ENCODE peak calls at places on chromosomes 16 and 17, in ten cellular contexts. One of them, this sample, is unnamed. For H3K36me3, H3K9me2 and H3K4me1, the result is how much of the 10 kb centered on the place peaks cover.

GRCh38 chr16:31131416-31131815 is 4.1 kb downstream of the PRSS8 start:
- DNase-seq in HCT116: no peak
- DNase-seq in OCI-LY7: no peak
- DNase-seq in hepatocyte: no peak
- DNase-seq in SK-N-SH: no peak
- DNase-seq in MM.1S: no peak
- DNase-seq in PC-3: no peak
- DNase-seq in GM23248: no peak
- DNase-seq in PC-9: no peak
- DNase-seq in Karpas-422: no peak
- DNase-seq in this sample: no peak

GRCh38 chr17:50220811-50221210 is 19.4 kb upstream of the COL1A1 start:
- DNase-seq in HCT116: no peak
- DNase-seq in OCI-LY7: no peak
- DNase-seq in hepatocyte: no peak
- DNase-seq in SK-N-SH: no peak
- DNase-seq in MM.1S: no peak
- DNase-seq in PC-3: no peak
- DNase-seq in GM23248: no peak
- DNase-seq in PC-9: no peak
- DNase-seq in Karpas-422: no peak
- DNase-seq in this sample: no peak

GRCh38 chr17:76584427-76585047 is 1.1 kb downstream of the ST6GALNAC2 start:
- DNase-seq in HCT116: no peak
- DNase-seq in OCI-LY7: no peak
- DNase-seq in hepatocyte: peak
- DNase-seq in SK-N-SH: peak
- DNase-seq in MM.1S: no peak
- DNase-seq in PC-3: no peak
- DNase-seq in GM23248: no peak
- DNase-seq in PC-9: peak
- DNase-seq in Karpas-422: no peak
- DNase-seq in this sample: peak

GRCh38 chr16:86565644-86566511 is 751 bp upstream of the FOXC2 start:
- DNase-seq in HCT116: no peak
- DNase-seq in OCI-LY7: no peak
- DNase-seq in hepatocyte: no peak
- DNase-seq in SK-N-SH: no peak
- DNase-seq in MM.1S: no peak
- DNase-seq in PC-3: no peak
- DNase-seq in GM23248: no peak
- DNase-seq in PC-9: no peak
- DNase-seq in Karpas-422: no peak
- DNase-seq in this sample: peak

GRCh38 chr17:29248845-29249244 is 2.2 kb downstream of the CRYBA1 start:
- DNase-seq in HCT116: no peak
- DNase-seq in OCI-LY7: no peak
- DNase-seq in hepatocyte: no peak
- DNase-seq in SK-N-SH: no peak
- DNase-seq in MM.1S: no peak
- DNase-seq in PC-3: no peak
- DNase-seq in GM23248: no peak
- DNase-seq in PC-9: no peak
- DNase-seq in Karpas-422: no peak
- DNase-seq in this sample: no peak

GRCh38 chr16:84599528-84600202 is 18.2 kb downstream of the COTL1 start:
- DNase-seq in HCT116: no peak
- DNase-seq in OCI-LY7: peak
- DNase-seq in hepatocyte: peak
- DNase-seq in SK-N-SH: peak
- DNase-seq in MM.1S: no peak
- DNase-seq in PC-3: no peak
- DNase-seq in GM23248: peak
- DNase-seq in PC-9: no peak
- DNase-seq in Karpas-422: peak
- DNase-seq in this sample: peak

GRCh38 chr16:21247376-21247775 is 13.9 kb downstream of the ANKS4B start:
- DNase-seq in HCT116: no peak
- DNase-seq in OCI-LY7: no peak
- DNase-seq in hepatocyte: no peak
- DNase-seq in SK-N-SH: no peak
- DNase-seq in MM.1S: no peak
- DNase-seq in PC-3: no peak
- DNase-seq in GM23248: no peak
- DNase-seq in PC-9: no peak
- DNase-seq in Karpas-422: no peak
- DNase-seq in this sample: no peak

GRCh38 chr16:88639231-88640038 is 1.1 kb downstream of the IL17C start:
- DNase-seq in HCT116: no peak
- DNase-seq in OCI-LY7: no peak
- DNase-seq in hepatocyte: peak
- DNase-seq in SK-N-SH: peak
- DNase-seq in MM.1S: no peak
- DNase-seq in PC-3: no peak
- DNase-seq in GM23248: peak
- DNase-seq in PC-9: peak
- DNase-seq in Karpas-422: peak
- DNase-seq in this sample: peak

GRCh38 chr16:31700530-31701388 is 172.8 kb upstream of the ZNF267 start:
- DNase-seq in HCT116: no peak
- DNase-seq in OCI-LY7: peak
- DNase-seq in hepatocyte: peak
- DNase-seq in SK-N-SH: peak
- DNase-seq in MM.1S: peak
- DNase-seq in PC-3: no peak
- DNase-seq in GM23248: peak
- DNase-seq in PC-9: peak
- DNase-seq in Karpas-422: peak
- DNase-seq in this sample: peak

GRCh38 chr17:64648234-64648633 is 13.9 kb downstream of the SMURF2 start:
- DNase-seq in HCT116: no peak
- DNase-seq in OCI-LY7: no peak
- DNase-seq in hepatocyte: no peak
- DNase-seq in SK-N-SH: no peak
- DNase-seq in MM.1S: no peak
- DNase-seq in PC-3: no peak
- DNase-seq in GM23248: peak
- DNase-seq in PC-9: no peak
- DNase-seq in Karpas-422: no peak
- DNase-seq in this sample: no peak

GRCh38 chr17:40602445-40603443 is 37.5 kb upstream of the CCR7 start:
- DNase-seq in HCT116: no peak
- DNase-seq in OCI-LY7: no peak
- DNase-seq in hepatocyte: no peak
- DNase-seq in SK-N-SH: no peak
- DNase-seq in MM.1S: no peak
- DNase-seq in PC-3: no peak
- DNase-seq in GM23248: no peak
- DNase-seq in PC-9: no peak
- DNase-seq in Karpas-422: no peak
- DNase-seq in this sample: no peak

DNA sequence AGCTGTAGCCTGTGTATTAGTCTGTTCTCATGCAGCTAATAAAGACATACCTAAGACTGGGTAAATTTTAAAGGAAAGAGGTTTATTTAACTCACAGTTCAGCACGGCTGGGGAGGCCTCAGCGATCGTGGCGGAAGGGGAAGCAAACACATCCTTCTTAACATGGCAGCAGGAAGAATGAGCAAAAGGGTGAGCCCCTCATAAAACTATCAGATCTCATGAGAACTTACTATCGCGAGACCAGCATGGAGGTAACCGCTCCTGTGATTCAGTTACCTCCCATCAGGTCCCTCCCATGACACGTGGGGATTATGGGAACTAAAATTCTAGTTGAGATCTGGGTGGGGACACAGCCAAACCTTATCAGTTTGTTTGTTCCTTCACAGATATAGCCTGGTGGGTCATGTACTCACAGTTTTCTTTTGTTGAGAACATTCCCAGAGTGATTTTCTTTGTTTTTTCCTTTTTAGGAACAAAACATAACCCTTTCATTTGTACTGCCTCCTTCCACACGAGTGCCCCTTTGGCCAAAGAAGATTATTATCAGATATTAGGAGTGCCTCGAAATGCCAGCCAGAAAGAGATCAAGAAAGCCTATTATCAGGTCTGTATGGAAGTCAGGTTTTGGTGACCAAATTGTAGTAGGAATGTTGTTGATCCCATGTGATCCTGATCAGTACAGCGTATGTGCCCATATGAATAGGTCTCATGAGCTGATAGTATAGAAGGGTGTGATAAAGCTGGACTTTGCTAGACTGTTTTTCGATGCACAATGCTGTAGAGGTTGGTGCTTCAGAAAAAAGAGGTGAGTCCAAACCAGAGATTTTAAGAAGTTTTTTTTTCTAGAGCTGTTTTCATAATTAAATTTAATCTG is 8.5 kb downstream of the DNAJA3 start:
- DNase-seq in HCT116: no peak
- DNase-seq in OCI-LY7: no peak
- DNase-seq in hepatocyte: no peak
- DNase-seq in SK-N-SH: no peak
- DNase-seq in MM.1S: no peak
- DNase-seq in PC-3: no peak
- DNase-seq in GM23248: no peak
- DNase-seq in PC-9: no peak
- DNase-seq in Karpas-422: no peak
- DNase-seq in this sample: no peak
- H3K36me3 ChIP-seq in HCT116: half or more
- H3K36me3 ChIP-seq in OCI-LY7: half or more
- H3K36me3 ChIP-seq in hepatocyte: under half
- H3K36me3 ChIP-seq in SK-N-SH: under half
- H3K36me3 ChIP-seq in MM.1S: under half
- H3K36me3 ChIP-seq in PC-3: under half
- H3K36me3 ChIP-seq in GM23248: under half
- H3K36me3 ChIP-seq in PC-9: under half
- H3K36me3 ChIP-seq in Karpas-422: under half
- H3K36me3 ChIP-seq in this sample: under half

DNA sequence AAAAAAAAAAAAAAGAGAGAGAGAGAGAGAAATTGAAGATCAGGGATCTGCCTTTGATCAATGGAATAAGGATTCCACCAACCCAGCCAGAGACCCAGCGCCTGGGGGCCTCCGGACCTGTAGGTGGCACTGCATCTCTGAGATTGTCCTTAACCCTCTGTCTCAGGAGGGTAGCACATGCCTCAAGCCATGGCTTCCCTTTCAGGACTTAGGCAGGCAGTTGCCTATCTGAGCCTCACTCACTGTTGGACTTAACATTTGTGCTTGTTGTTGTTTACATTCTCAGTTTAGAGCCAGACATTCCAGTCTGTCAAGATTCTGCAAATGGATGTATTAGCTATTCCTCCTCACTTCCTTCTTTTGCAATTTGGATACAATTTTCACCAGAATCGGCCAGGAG is 5.1 kb upstream of the SCNN1B start:
- DNase-seq in HCT116: peak
- DNase-seq in OCI-LY7: peak
- DNase-seq in hepatocyte: no peak
- DNase-seq in SK-N-SH: peak
- DNase-seq in MM.1S: peak
- DNase-seq in PC-3: peak
- DNase-seq in GM23248: no peak
- DNase-seq in PC-9: peak
- DNase-seq in Karpas-422: peak
- DNase-seq in this sample: peak
- H3K9me2 ChIP-seq in HCT116: under half
- H3K9me2 ChIP-seq in OCI-LY7: under half
- H3K9me2 ChIP-seq in hepatocyte: under half
- H3K9me2 ChIP-seq in SK-N-SH: under half
- H3K9me2 ChIP-seq in MM.1S: under half
- H3K9me2 ChIP-seq in PC-3: under half
- H3K9me2 ChIP-seq in GM23248: under half
- H3K9me2 ChIP-seq in PC-9: under half
- H3K9me2 ChIP-seq in Karpas-422: under half
- H3K9me2 ChIP-seq in this sample: under half

GRCh38 chr16:73052441-73053030 is 4.6 kb upstream of the ZFHX3 start:
- DNase-seq in HCT116: no peak
- DNase-seq in OCI-LY7: no peak
- DNase-seq in hepatocyte: no peak
- DNase-seq in SK-N-SH: no peak
- DNase-seq in MM.1S: no peak
- DNase-seq in PC-3: no peak
- DNase-seq in GM23248: no peak
- DNase-seq in PC-9: no peak
- DNase-seq in Karpas-422: no peak
- DNase-seq in this sample: peak
- H3K4me1 ChIP-seq in HCT116: half or more
- H3K4me1 ChIP-seq in OCI-LY7: under half
- H3K4me1 ChIP-seq in hepatocyte: half or more
- H3K4me1 ChIP-seq in SK-N-SH: half or more
- H3K4me1 ChIP-seq in MM.1S: under half
- H3K4me1 ChIP-seq in PC-3: half or more
- H3K4me1 ChIP-seq in GM23248: under half
- H3K4me1 ChIP-seq in PC-9: half or more
- H3K4me1 ChIP-seq in Karpas-422: under half
- H3K4me1 ChIP-seq in this sample: half or more

GRCh38 chr17:17144061-17144460 is 62.1 kb downstream of the PLD6 start:
- DNase-seq in HCT116: no peak
- DNase-seq in OCI-LY7: no peak
- DNase-seq in hepatocyte: no peak
- DNase-seq in SK-N-SH: no peak
- DNase-seq in MM.1S: no peak
- DNase-seq in PC-3: no peak
- DNase-seq in GM23248: no peak
- DNase-seq in PC-9: no peak
- DNase-seq in Karpas-422: no peak
- DNase-seq in this sample: no peak

GRCh38 chr17:17143501-17143900 is 62.6 kb downstream of the PLD6 start:
- DNase-seq in HCT116: no peak
- DNase-seq in OCI-LY7: no peak
- DNase-seq in hepatocyte: no peak
- DNase-seq in SK-N-SH: no peak
- DNase-seq in MM.1S: no peak
- DNase-seq in PC-3: no peak
- DNase-seq in GM23248: no peak
- DNase-seq in PC-9: no peak
- DNase-seq in Karpas-422: no peak
- DNase-seq in this sample: no peak

GRCh38 chr17:17141279-17141678 is 64.9 kb downstream of the PLD6 start:
- DNase-seq in HCT116: no peak
- DNase-seq in OCI-LY7: no peak
- DNase-seq in hepatocyte: no peak
- DNase-seq in SK-N-SH: no peak
- DNase-seq in MM.1S: no peak
- DNase-seq in PC-3: no peak
- DNase-seq in GM23248: no peak
- DNase-seq in PC-9: no peak
- DNase-seq in Karpas-422: no peak
- DNase-seq in this sample: no peak

GRCh38 chr17:17141860-17142552 is 64.1 kb downstream of the PLD6 start:
- DNase-seq in HCT116: no peak
- DNase-seq in OCI-LY7: peak
- DNase-seq in hepatocyte: peak
- DNase-seq in SK-N-SH: peak
- DNase-seq in MM.1S: no peak
- DNase-seq in PC-3: no peak
- DNase-seq in GM23248: peak
- DNase-seq in PC-9: no peak
- DNase-seq in Karpas-422: peak
- DNase-seq in this sample: peak

DNA sequence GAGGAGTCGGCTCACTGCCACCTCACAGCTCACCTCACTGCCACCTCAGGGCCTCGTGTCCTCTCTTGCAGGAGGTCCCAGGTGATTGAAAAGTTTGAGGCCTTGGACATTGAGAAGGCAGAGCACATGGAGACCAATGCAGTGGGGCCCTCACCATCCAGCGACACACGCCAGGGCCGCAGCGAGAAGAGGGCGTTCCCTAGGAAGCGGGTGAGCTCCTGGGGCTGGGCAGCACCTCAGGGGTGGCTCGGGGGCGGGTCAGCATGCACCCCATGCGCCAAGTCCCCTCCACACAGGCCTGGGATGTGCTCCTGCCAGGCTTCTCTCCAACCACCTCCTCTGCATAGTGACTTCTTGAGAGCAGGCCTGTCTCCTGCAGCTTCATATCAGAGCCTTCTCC is 63.6 kb downstream of the PLD6 start:
- DNase-seq in HCT116: no peak
- DNase-seq in OCI-LY7: no peak
- DNase-seq in hepatocyte: no peak
- DNase-seq in SK-N-SH: no peak
- DNase-seq in MM.1S: no peak
- DNase-seq in PC-3: no peak
- DNase-seq in GM23248: no peak
- DNase-seq in PC-9: no peak
- DNase-seq in Karpas-422: no peak
- DNase-seq in this sample: no peak
- H3K36me3 ChIP-seq in HCT116: under half
- H3K36me3 ChIP-seq in OCI-LY7: under half
- H3K36me3 ChIP-seq in hepatocyte: under half
- H3K36me3 ChIP-seq in SK-N-SH: under half
- H3K36me3 ChIP-seq in MM.1S: under half
- H3K36me3 ChIP-seq in PC-3: half or more
- H3K36me3 ChIP-seq in GM23248: under half
- H3K36me3 ChIP-seq in PC-9: half or more
- H3K36me3 ChIP-seq in Karpas-422: under half
- H3K36me3 ChIP-seq in this sample: under half